ENCODE peak calls at places on chromosomes 3 and 15, in four cellular contexts. H, N, Z and P are unnamed samples.

GRCh38 chr3:160831411-160831810 is 75.4 kb downstream of the PPM1L start:
- DNase-seq in Z (no peak), N (no peak), H (no peak), P (no peak)

GRCh38 chr3:166444756-166445155 is 607.5 kb upstream of the BCHE start:
- DNase-seq in H (no peak), Z (no peak), N (no peak), P (no peak)

GRCh38 chr3:134406331-134407246 is 32.3 kb upstream of the AMOTL2 start:
- DNase-seq in N (no peak), Z (no peak), H (no peak), P (no peak)

GRCh38 chr15:64222573-64223361 is 59.9 kb upstream of the PPIB start:
- DNase-seq in N (no peak), Z (no peak), H (no peak), P (no peak)

GRCh38 chr3:188559069-188559410 is 405.1 kb downstream of the LPP start:
- DNase-seq in N (no peak), Z (no peak), H (no peak), P (no peak)

GRCh38 chr3:65436580-65436979 is 602.1 kb downstream of the MAGI1 start:
- DNase-seq in Z (peak; percentile 6), N (peak; percentile 5), H (no peak), P (no peak)

GRCh38 chr3:47554335-47554734 is 24.3 kb downstream of the CSPG5 start:
- DNase-seq in N (no peak), Z (no peak), H (no peak), P (no peak)

GRCh38 chr3:17360991-17361390 is 381.4 kb downstream of the TBC1D5 start:
- DNase-seq in N (no peak), Z (no peak), H (no peak), P (no peak)

GRCh38 chr15:70189826-70190225 is 92.1 kb upstream of the TLE3 start:
- DNase-seq in N (no peak), H (no peak), Z (no peak), P (no peak)

GRCh38 chr15:101062471-101063171 is 143.5 kb downstream of the LRRK1 start:
- DNase-seq in Z (no peak), N (no peak), H (no peak), P (no peak)

GRCh38 chr3:161016417-161017313 is 88.5 kb downstream of the B3GALNT1 start:
- DNase-seq in Z (no peak), N (no peak), H (no peak), P (no peak)

GRCh38 chr3:154758109-154758868 is 321.8 kb upstream of the MME start:
- DNase-seq in H (no peak), N (no peak), Z (no peak), P (no peak)

GRCh38 chr3:71414189-71414924 is 169.2 kb downstream of the FOXP1 start:
- DNase-seq in N (no peak), H (no peak), Z (no peak), P (no peak)
- TF ChIP-seq TCF7L2 in N (no peak), H (no peak), Z (no peak), P (no peak)

DNA sequence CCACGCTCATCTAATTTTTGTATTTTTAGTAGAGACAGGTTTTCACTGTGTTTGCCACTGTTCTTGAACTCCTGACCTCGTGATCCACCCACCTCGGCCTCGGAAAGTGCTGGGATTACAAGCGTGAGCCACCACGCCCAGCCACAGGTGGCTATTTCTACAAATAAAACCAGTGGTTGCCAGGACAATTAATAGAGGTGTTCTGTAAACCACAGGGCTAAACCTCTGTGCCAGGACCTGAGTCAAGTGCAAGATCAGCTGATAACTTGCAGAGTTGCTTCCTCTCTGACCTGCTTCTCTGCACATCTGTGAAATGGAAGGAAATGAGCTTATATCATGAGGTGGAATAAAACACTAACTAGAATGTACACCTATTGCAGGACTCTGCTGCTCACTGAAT is 72.8 kb downstream of the CD200R1L start:
- DNase-seq in N (no peak), H (no peak), Z (no peak), P (peak; percentile 30)
- H3K4me1 ChIP-seq in N (no peaks in the 10 kb centered on the region), H (peaks cover 12% of the 10 kb centered on the region), Z (peaks cover 19% of the 10 kb centered on the region), P (no peaks in the 10 kb centered on the region)

DNA sequence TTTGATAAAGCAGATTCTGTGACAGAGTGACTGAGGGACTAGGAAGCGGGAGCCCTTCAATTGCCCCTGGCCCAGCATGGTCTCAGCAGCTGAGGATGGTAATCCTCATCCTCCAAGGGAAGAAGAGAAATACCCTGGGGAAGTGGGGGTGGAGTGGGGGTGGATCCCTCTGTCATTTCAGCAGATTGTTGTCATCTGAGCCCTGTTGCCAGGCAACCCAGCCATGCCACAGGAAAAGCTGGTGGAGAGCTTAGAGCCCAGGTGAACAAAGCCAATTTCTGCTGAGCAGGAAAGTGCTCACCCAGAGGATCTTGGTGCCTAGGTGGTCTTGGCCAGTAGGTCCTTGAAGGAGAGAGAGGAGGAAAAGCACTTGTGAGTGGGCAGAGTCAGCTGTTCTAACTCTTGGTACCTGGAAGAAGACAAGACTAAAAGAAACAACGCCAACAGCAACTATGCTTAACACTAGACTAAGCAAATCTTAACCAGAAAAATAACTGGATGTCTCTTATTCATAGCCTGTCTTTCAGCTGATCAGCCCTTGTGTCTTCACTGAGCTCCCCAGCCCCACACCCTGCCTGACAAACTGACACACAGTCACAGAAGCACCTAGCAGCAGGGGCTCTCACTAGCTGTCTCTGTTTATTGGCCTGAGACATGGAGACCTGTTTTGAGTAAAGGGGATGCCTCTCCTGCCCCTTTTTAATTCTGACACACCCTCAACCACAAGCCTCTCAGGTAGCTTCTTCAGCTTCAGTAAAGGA is 40.1 kb upstream of the DCLK3 start:
- DNase-seq in Z (no peak), N (no peak), H (no peak), P (no peak)
- TF ChIP-seq TCF7L2 in Z (no peak), N (no peak), H (no peak), P (no peak)

DNA sequence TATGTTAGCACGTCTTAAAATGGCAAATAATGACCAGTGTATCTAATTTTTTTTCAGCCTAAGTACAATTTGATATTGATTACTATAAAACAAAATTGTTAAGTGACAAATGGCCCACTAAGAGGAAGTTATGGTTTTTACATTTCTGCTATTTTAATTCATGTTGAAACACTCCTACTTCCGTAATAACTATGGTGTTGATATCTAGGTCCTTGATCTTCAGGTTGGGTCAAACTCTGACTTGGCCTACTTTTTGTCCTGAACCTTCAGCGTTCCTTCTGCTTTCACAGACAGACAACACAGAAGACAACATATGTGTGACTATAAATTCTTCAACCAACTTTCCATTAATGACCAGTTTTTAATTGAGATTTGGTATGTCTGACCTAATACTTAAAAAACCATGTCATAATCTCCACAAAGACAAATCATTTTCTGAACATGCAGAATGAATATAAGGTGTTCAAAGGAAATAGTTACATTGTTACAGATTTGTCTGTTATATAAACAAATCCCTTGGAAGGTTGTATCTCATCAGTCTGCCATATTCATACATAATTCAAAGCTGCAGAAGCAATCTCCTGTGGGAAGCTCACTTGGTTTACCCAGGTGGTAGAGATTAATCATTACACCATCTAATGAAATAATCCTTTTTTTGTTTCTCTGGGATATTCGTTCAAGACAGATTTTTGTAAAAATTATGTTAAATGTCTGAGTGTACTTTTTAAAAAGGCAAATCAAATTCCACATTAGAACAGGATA is 92.1 kb upstream of the TSPAN3 start:
- DNase-seq in Z (no peak), N (no peak), H (no peak), P (no peak)
- H3K4me1 ChIP-seq in Z (no peaks in the 10 kb centered on the region), N (peaks cover 59% of the 10 kb centered on the region), H (peaks cover 35% of the 10 kb centered on the region), P (peaks cover 3% of the 10 kb centered on the region)

DNA sequence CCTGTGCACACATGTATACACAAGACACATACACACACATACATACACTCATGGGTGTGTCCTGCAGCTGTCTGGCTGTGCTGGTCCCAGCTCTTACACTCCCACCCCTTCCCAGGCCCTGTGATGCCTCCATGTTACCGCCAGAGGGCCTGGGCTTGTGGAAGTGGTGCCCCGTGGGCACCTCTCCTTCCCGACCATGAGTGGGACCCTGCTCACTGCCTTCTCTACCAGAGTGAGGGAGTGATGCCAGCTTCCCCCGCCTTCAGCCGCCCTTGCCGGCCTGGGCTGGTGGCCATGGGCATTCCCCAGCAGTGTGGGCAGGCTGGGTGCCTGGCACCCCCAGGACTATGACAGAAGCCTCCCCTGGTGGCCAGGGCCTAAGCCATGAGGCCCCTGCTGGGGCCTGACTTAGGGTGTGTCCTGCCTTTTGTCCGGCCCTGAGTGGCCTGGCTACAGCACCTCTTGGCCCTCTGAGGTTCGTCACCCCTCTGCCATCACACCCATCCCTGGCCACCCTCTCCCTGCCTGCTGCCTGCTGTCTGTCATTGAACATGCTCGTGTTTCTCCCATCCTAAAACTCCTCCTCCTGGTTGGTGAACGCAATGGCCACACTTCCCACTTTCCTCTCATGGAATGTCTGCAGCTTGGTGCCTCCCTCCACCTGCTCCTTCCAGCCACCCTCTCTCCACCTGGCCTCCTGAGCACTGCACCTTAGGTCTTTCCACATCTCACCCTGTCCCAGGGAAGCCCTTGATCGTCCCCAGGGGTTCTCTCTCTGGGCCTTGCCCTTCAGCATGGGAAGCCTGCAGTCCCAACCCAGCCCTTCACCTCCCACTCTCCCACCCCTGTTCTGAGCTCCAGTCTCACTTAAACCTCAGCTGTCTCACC is 14.6 kb downstream of the HDAC11 start:
- DNase-seq in H (no peak), Z (peak; percentile 54), N (no peak), P (no peak)
- TF ChIP-seq TCF7L2 in H (no peak), Z (no peak), N (no peak), P (no peak)